ENCODE peak calls at places on chromosomes 2 and 18, in nine cellular contexts. C is tibial artery; B is CD4-positive, alpha-beta T cell; O is gastrocnemius medialis; M is lower lobe of right lung; S is MCF 10A; Z is psoas muscle; N is brain microvascular endothelial cell; P is neural crest cell. V is an unnamed sample.

GRCh38 chr2:98959759-98960507 is 23.9 kb upstream of the CRACDL start:
- DNase-seq in B (no peak), P (no peak), C (no peak), O (no peak), Z (no peak), S (no peak), M (no peak), N (no peak), V (no peak)

GRCh38 chr2:227570615-227571014 is 28.1 kb upstream of the SCYGR2 start:
- DNase-seq in M (no peak), B (no peak), O (no peak), Z (no peak), N (no peak), S (no peak), C (no peak), P (no peak), V (no peak)

GRCh38 chr18:22539045-22539444 is 121.3 kb upstream of the CTAGE1 start:
- DNase-seq in C (peak; percentile 92), N (no peak), Z (peak; percentile 48), S (no peak), B (no peak), O (peak; percentile 75), P (no peak), M (no peak), V (no peak)

GRCh38 chr2:126787278-126787677 is 111.4 kb upstream of the TEX51 start:
- DNase-seq in O (no peak), M (no peak), B (no peak), N (no peak), S (no peak), P (no peak), Z (no peak), C (no peak), V (no peak)

GRCh38 chr18:7116001-7116831 is 1.4 kb downstream of the LAMA1 start:
- DNase-seq in N (peak; percentile 22), Z (no peak), S (no peak), P (peak; percentile 44), M (no peak), B (no peak), O (no peak), C (no peak), V (no peak)

GRCh38 chr2:74708296-74708695 is 54.2 kb downstream of the SEMA4F start:
- DNase-seq in B (no peak), Z (peak; percentile 27), O (peak; percentile 85), S (no peak), N (no peak), M (no peak), C (no peak), P (no peak), V (no peak)

GRCh38 chr2:235550946-235551345 is 57.1 kb downstream of the AGAP1 start:
- DNase-seq in S (no peak), Z (no peak), N (no peak), B (no peak), O (no peak), P (no peak), C (no peak), M (no peak), V (no peak)

GRCh38 chr2:219250044-219250781 is 2.8 kb upstream of the TUBA4B start:
- DNase-seq in N (no peak), Z (no peak), M (no peak), C (no peak), S (no peak), B (no peak), P (no peak), O (no peak), V (no peak)

GRCh38 chr2:64876137-64876647 is 113.0 kb upstream of the SLC1A4 start:
- DNase-seq in N (peak; percentile 50), M (no peak), B (no peak), O (no peak), S (peak; percentile 89), P (no peak), Z (no peak), C (no peak), V (no peak)

GRCh38 chr2:134231965-134232340 is 21.9 kb upstream of the MGAT5 start:
- DNase-seq in B (no peak), C (no peak), P (no peak), Z (no peak), M (no peak), N (peak; percentile 54), O (no peak), S (no peak), V (no peak)

GRCh38 chr2:67397143-67397986 is at the start of gene ETAA1:
- DNase-seq in M (peak; percentile 95), B (peak; percentile 89), S (peak; percentile 92), C (peak; percentile 91), Z (peak; percentile 94), P (peak; percentile 82), O (peak; percentile 88), N (peak; percentile 86), V (peak; percentile 82)

GRCh38 chr2:183541766-183542165 is 417.5 kb downstream of the NUP35 start:
- DNase-seq in Z (no peak), B (no peak), N (peak; percentile 53), C (no peak), S (peak; percentile 78), M (no peak), P (no peak), O (no peak), V (no peak)

GRCh38 chr2:193154076-193154475 is 959.3 kb upstream of the TMEFF2 start:
- DNase-seq in C (no peak), M (no peak), O (no peak), P (no peak), Z (no peak), S (no peak), N (no peak), B (no peak), V (no peak)

GRCh38 chr2:156589381-156590079 is 153.4 kb downstream of the GPD2 start:
- DNase-seq in S (peak; percentile 51), Z (no peak), C (no peak), P (no peak), N (peak; percentile 21), O (no peak), M (no peak), B (peak; percentile 5), V (no peak)

GRCh38 chr2:26458365-26459042 is 19.4 kb downstream of the OTOF start:
- DNase-seq in P (no peak), Z (no peak), B (no peak), C (no peak), M (no peak), O (no peak), N (no peak), S (no peak), V (no peak)
- TF ChIP-seq CTCF in P (no peak), Z (no peak), B (no peak), C (no peak), M (no peak), O (no peak), N (no peak), S (no peak), V (no peak)

GRCh38 chr2:174645316-174645715 is 47.7 kb upstream of the WIPF1 start:
- DNase-seq in S (no peak), P (no peak), B (no peak), O (no peak), C (no peak), N (no peak), M (no peak), Z (no peak), V (no peak)
- TF ChIP-seq CTCF in S (no peak), P (no peak), B (no peak), O (no peak), C (no peak), N (no peak), M (no peak), Z (no peak), V (no peak)

GRCh38 chr2:88811238-88811637 is 119.8 kb downstream of the RPIA start:
- DNase-seq in B (no peak), O (no peak), M (no peak), N (no peak), S (no peak), Z (no peak), P (no peak), C (no peak), V (no peak)

GRCh38 chr2:88811681-88812080 is 120.2 kb downstream of the RPIA start:
- DNase-seq in B (no peak), C (no peak), O (no peak), Z (no peak), P (no peak), N (no peak), S (no peak), M (no peak), V (no peak)

GRCh38 chr2:88810488-88810887 is 119.0 kb downstream of the RPIA start:
- DNase-seq in C (no peak), P (no peak), B (no peak), O (no peak), Z (no peak), N (no peak), S (no peak), M (no peak), V (no peak)

GRCh38 chr2:88815243-88816096 is 124.0 kb downstream of the RPIA start:
- DNase-seq in S (no peak), M (no peak), N (no peak), C (no peak), Z (no peak), P (no peak), B (no peak), O (no peak), V (no peak)

GRCh38 chr2:88813612-88814011 is 122.1 kb downstream of the RPIA start:
- DNase-seq in S (peak; percentile 11), Z (no peak), B (no peak), N (no peak), C (no peak), P (no peak), O (no peak), M (no peak), V (no peak)
- TF ChIP-seq CTCF in S (no peak), Z (no peak), B (no peak), N (no peak), C (no peak), P (no peak), O (no peak), M (peak; percentile 8), V (no peak)

DNA sequence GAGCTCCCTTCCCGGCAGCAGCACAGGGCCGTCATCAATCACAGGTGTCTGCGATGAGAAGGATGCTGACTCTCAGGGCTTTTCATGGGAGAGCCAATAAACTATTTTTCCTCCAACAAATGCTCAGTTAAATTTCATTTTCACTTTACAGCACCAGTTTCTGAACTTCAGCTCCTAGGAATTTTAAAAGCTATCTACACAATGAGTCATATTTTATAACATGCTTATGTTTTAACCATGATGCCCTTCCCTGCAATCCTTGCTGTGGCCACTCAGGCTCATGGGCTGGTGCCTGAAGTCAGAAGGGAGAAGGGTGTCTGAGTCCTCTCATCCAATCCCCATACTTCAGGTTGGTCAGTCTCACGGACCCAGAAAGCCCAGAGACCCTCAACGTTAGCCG is 123.6 kb downstream of the AFF3 start:
- DNase-seq in O (no peak), M (no peak), C (no peak), P (no peak), N (peak; percentile 66), Z (no peak), B (no peak), S (no peak), V (no peak)
- TF ChIP-seq CTCF in O (no peak), M (no peak), C (no peak), P (no peak), N (no peak), Z (no peak), B (no peak), S (no peak), V (no peak)

GRCh38 chr18:10032331-10032979 is 118.6 kb downstream of the VAPA start:
- DNase-seq in Z (no peak), O (no peak), P (no peak), M (no peak), N (no peak), C (no peak), S (no peak), B (no peak), V (no peak)
- TF ChIP-seq CTCF in Z (peak; percentile 28), O (peak; percentile 18), P (no peak), M (peak; percentile 56), N (peak; percentile 50), C (peak; percentile 10), S (no peak), B (no peak), V (peak; percentile 54)

GRCh38 chr2:175373729-175374128 is 192.2 kb upstream of the ATP5MC3 start:
- DNase-seq in B (no peak), C (no peak), P (no peak), O (no peak), S (no peak), M (no peak), N (no peak), Z (no peak), V (no peak)
- TF ChIP-seq CTCF in B (no peak), C (no peak), P (no peak), O (no peak), S (no peak), M (no peak), N (no peak), Z (no peak), V (no peak)

V was measured in progenitor cell of endocrine pancreas.